ENCODE peak calls at places on chromosomes 2 and 18, in nine cellular contexts. O is bronchial epithelial cell; V is GDM1; H is stimulated activated CD4-positive, alpha-beta T cell treated with anti-CD3 and anti-CD28 coated beads, Interleukin-2, amount 100 ng/mL, for 48 hours; C is MCF 10A; Y is B cell; K is H54; F is head of caudate nucleus; U is NCI-H1694. I is an unnamed sample.
A peak's percentile ranks its signal among the peaks of the same experiment; 100 is the strongest.

GRCh38 chr2:173978447-173978846 is 13.3 kb upstream of the SP3 start:
- DNase-seq in H (no peak), V (no peak), O (peak; percentile 82), C (peak; percentile 50), U (no peak), F (peak; percentile 28), Y (no peak), K (no peak), I (peak; percentile 75)

GRCh38 chr2:172305066-172305465 is 122.3 kb upstream of the ITGA6 start:
- DNase-seq in K (no peak), V (no peak), F (no peak), C (no peak), U (no peak), Y (no peak), H (no peak), O (no peak), I (no peak)

GRCh38 chr2:69340101-69340775 is 46.8 kb downstream of the GFPT1 start:
- DNase-seq in Y (no peak), K (no peak), C (no peak), U (no peak), H (no peak), V (no peak), O (no peak), F (no peak), I (no peak)

GRCh38 chr2:240561325-240561971 is 1.3 kb downstream of the DUSP28 start:
- DNase-seq in F (no peak), C (peak; percentile 42), V (no peak), O (peak; percentile 90), U (no peak), K (no peak), Y (no peak), H (no peak), I (peak; percentile 52)

GRCh38 chr2:98936917-98937351 is 909 bp upstream of the CRACDL start:
- DNase-seq in U (no peak), H (no peak), K (no peak), V (no peak), F (no peak), O (no peak), Y (no peak), C (no peak), I (no peak)

GRCh38 chr2:68403199-68403644 is 38.1 kb downstream of the PLEK start:
- DNase-seq in V (no peak), C (no peak), H (no peak), F (no peak), O (peak; percentile 23), Y (peak; percentile 74), U (no peak), K (no peak), I (no peak)

GRCh38 chr18:41323044-41323443 is 632.0 kb upstream of the PIK3C3 start:
- DNase-seq in C (peak; percentile 5), F (no peak), V (no peak), K (no peak), Y (no peak), U (no peak), O (peak; percentile 64), H (no peak), I (peak; percentile 71)

GRCh38 chr18:26566874-26567273 is 18.5 kb upstream of the KCTD1 start:
- DNase-seq in Y (no peak), V (no peak), F (no peak), C (no peak), O (no peak), K (no peak), H (no peak), U (no peak), I (no peak)

GRCh38 chr18:13137041-13137938 is 81.3 kb upstream of the LDLRAD4 start:
- DNase-seq in Y (peak; percentile 67), U (no peak), H (no peak), F (no peak), C (no peak), O (no peak), K (no peak), V (peak; percentile 36), I (no peak)

GRCh38 chr2:58535182-58535581 is 294.1 kb upstream of the FANCL start:
- DNase-seq in F (no peak), Y (no peak), V (no peak), H (no peak), U (peak; percentile 52), C (no peak), O (no peak), K (no peak), I (no peak)

GRCh38 chr2:234444888-234445287 is 52.0 kb downstream of the ARL4C start:
- DNase-seq in O (peak; percentile 61), K (no peak), C (no peak), H (no peak), F (no peak), U (no peak), V (peak; percentile 50), Y (peak; percentile 79), I (peak; percentile 59)

GRCh38 chr2:169141713-169142352 is 72.5 kb downstream of the DHRS9 start:
- DNase-seq in F (peak; percentile 51), H (peak; percentile 65), K (peak; percentile 35), Y (peak; percentile 52), U (peak; percentile 76), V (peak; percentile 18), O (peak; percentile 64), C (peak; percentile 83), I (peak; percentile 65)

GRCh38 chr2:208466133-208466919 is 59.7 kb downstream of the PTH2R start:
- DNase-seq in F (no peak), C (peak; percentile 68), U (peak; percentile 82), V (peak; percentile 54), K (peak; percentile 3), H (no peak), Y (no peak), O (peak; percentile 42), I (peak; percentile 35)

GRCh38 chr2:134790487-134790886 is 47.9 kb upstream of the ACMSD start:
- DNase-seq in Y (no peak), V (no peak), K (no peak), F (no peak), C (no peak), H (no peak), U (no peak), O (peak; percentile 17), I (no peak)

GRCh38 chr2:219470429-219470828 is 28.3 kb upstream of the GMPPA start:
- DNase-seq in Y (no peak), C (no peak), O (no peak), F (no peak), K (no peak), U (no peak), V (no peak), H (no peak), I (no peak)

GRCh38 chr2:70360661-70361316 is 58.9 kb upstream of the FAM136A start:
- DNase-seq in Y (no peak), O (no peak), C (no peak), H (no peak), V (no peak), F (no peak), K (no peak), U (no peak), I (no peak)

GRCh38 chr2:33620-34019 is 12.7 kb downstream of the FAM110C start:
- DNase-seq in V (no peak), H (peak; percentile 18), C (peak; percentile 89), F (no peak), O (peak; percentile 97), U (no peak), Y (no peak), K (no peak), I (peak; percentile 69)

GRCh38 chr2:83517727-83518368 is 941.2 kb downstream of the SUCLG1 start:
- DNase-seq in V (no peak), O (no peak), H (no peak), U (no peak), C (no peak), Y (no peak), F (no peak), K (no peak), I (no peak)

GRCh38 chr2:25218134-25218533 is 49.8 kb upstream of the POMC start:
- DNase-seq in K (no peak), F (no peak), H (no peak), U (no peak), O (no peak), Y (no peak), C (no peak), V (no peak), I (no peak)

I was measured in HT1080.